ENCODE peak calls at places on chromosomes 13 and 19, in eight cellular contexts. N is endodermal cell; R is activated CD4-positive, alpha-beta T cell treated with anti-CD3 and anti-CD28 coated beads for 4 hours; O is adipocyte; J is NCI-H1417; D is GM06990; Y is mammary epithelial cell; F is COR-L47. I is an unnamed sample.

GRCh38 chr19:16052353-16052752 is 23.9 kb upstream of the TPM4 start:
- DNase-seq in N (no peak), R (no peak), O (no peak), J (no peak), D (no peak), Y (no peak), F (no peak), I (no peak)

GRCh38 chr13:101708115-101708514 is 255.6 kb downstream of the ITGBL1 start:
- DNase-seq in N (no peak), R (no peak), O (no peak), J (no peak), D (no peak), Y (no peak), F (no peak), I (no peak)

GRCh38 chr19:46320559-46320958 is 23.7 kb downstream of the HIF3A start:
- DNase-seq in N (no peak), R (no peak), O (no peak), J (no peak), D (no peak), Y (no peak), F (no peak), I (no peak)

GRCh38 chr13:94173312-94173854 is 306.1 kb downstream of the DCT start:
- DNase-seq in N (no peak), R (no peak), O (no peak), J (no peak), D (no peak), Y (no peak), F (no peak), I (no peak)

GRCh38 chr19:35908977-35909683 is 1.0 kb upstream of the TYROBP start:
- DNase-seq in N (no peak), R (no peak), O (no peak), J (no peak), D (peak; percentile 79), Y (no peak), F (no peak), I (no peak)

GRCh38 chr19:5679289-5680082 is 830 bp downstream of the MICOS13 start:
- DNase-seq in N (peak; percentile 65), R (no peak), O (no peak), J (no peak), D (no peak), Y (no peak), F (no peak), I (no peak)

GRCh38 chr19:20503536-20503935 is 62.0 kb downstream of the ZNF737 start:
- DNase-seq in N (no peak), R (no peak), O (peak; percentile 18), J (peak; percentile 2), D (no peak), Y (peak; percentile 46), F (no peak), I (no peak)

GRCh38 chr19:30450101-30450500 is 77.9 kb downstream of the ZNF536 start:
- DNase-seq in N (peak; percentile 78), R (no peak), O (no peak), J (peak; percentile 3), D (no peak), Y (no peak), F (peak; percentile 53), I (no peak)

GRCh38 chr13:85413664-85414063 is 385.6 kb downstream of the SLITRK6 start:
- DNase-seq in N (no peak), R (no peak), O (peak; percentile 18), J (no peak), D (no peak), Y (no peak), F (no peak), I (no peak)

GRCh38 chr13:80342541-80343371 is 1.8 kb upstream of the SPRY2 start:
- DNase-seq in N (peak; percentile 96), R (peak; percentile 47), O (peak; percentile 91), J (peak; percentile 94), D (peak; percentile 81), Y (peak; percentile 75), F (peak; percentile 69), I (peak; percentile 38)

GRCh38 chr13:55199132-55199531 is 1941.6 kb upstream of the PRR20A start:
- DNase-seq in N (peak; percentile 47), R (no peak), O (no peak), J (peak; percentile 58), D (no peak), Y (no peak), F (peak; percentile 13), I (no peak)

GRCh38 chr19:12638611-12639182 is 27.8 kb downstream of the MAN2B1 start:
- DNase-seq in N (no peak), R (no peak), O (no peak), J (no peak), D (no peak), Y (no peak), F (no peak), I (no peak)

GRCh38 chr13:41224113-41225110 is 30.0 kb upstream of the KBTBD7 start:
- DNase-seq in N (no peak), R (no peak), O (peak; percentile 65), J (no peak), D (no peak), Y (peak; percentile 56), F (no peak), I (no peak)

GRCh38 chr19:47230122-47230920 is 678 bp downstream of the BBC3 start:
- DNase-seq in N (peak; percentile 90), R (peak; percentile 77), O (peak; percentile 83), J (peak; percentile 53), D (peak; percentile 85), Y (peak; percentile 22), F (no peak), I (peak; percentile 84)

GRCh38 chr13:65830411-65831172 is 1399.5 kb downstream of the PCDH9 start:
- DNase-seq in N (no peak), R (no peak), O (no peak), J (peak; percentile 75), D (no peak), Y (no peak), F (peak; percentile 20), I (no peak)

GRCh38 chr13:29362849-29363604 is 232.5 kb downstream of the SLC7A1 start:
- DNase-seq in N (peak; percentile 88), R (peak; percentile 20), O (peak; percentile 62), J (peak; percentile 63), D (peak; percentile 15), Y (peak; percentile 32), F (peak; percentile 34), I (peak; percentile 14)

I was measured in T-helper 17 cell.